ENCODE peak calls at places on chromosomes 12 and 14, in six cellular contexts. T is choroid plexus epithelial cell; P is cardiac fibroblast; B is CD8-positive, alpha-beta T cell; G is fibroblast of the aortic adventitia; X is H1. C is an unnamed sample.

GRCh38 chr14:55450987-55451386 is 10.6 kb upstream of the TBPL2 start:
- DNase-seq in P (no peak), B (no peak), X (no peak), T (no peak), G (no peak), C (no peak)

GRCh38 chr14:52391866-52392600 is 77.9 kb downstream of the PTGER2 start:
- DNase-seq in X (no peak), T (peak), P (peak), B (no peak), G (peak), C (no peak)

GRCh38 chr12:63302269-63302940 is 151.4 kb upstream of the AVPR1A start:
- DNase-seq in T (peak), P (no peak), X (no peak), G (no peak), B (no peak), C (no peak)

GRCh38 chr12:94676011-94676709 is 25.8 kb upstream of the TMCC3 start:
- DNase-seq in G (no peak), P (no peak), T (peak), X (no peak), B (peak), C (peak)

GRCh38 chr12:52953181-52953841 is 4.4 kb downstream of the KRT18 start:
- DNase-seq in P (no peak), T (no peak), B (no peak), X (no peak), G (no peak), C (no peak)

GRCh38 chr12:45329238-45329637 is 113.3 kb downstream of the ANO6 start:
- DNase-seq in T (peak), P (no peak), G (peak), X (no peak), B (no peak), C (no peak)

GRCh38 chr12:69278814-69279782 is 39.7 kb downstream of the CPSF6 start:
- DNase-seq in P (no peak), X (no peak), G (no peak), T (no peak), B (no peak), C (no peak)

GRCh38 chr14:55454264-55455151 is 14.1 kb upstream of the TBPL2 start:
- DNase-seq in B (no peak), P (peak), T (peak), G (peak), X (no peak), C (no peak)

GRCh38 chr12:6383572-6384498 is at the start of gene LTBR:
- DNase-seq in G (peak), B (no peak), T (peak), P (peak), X (no peak), C (no peak)

GRCh38 chr12:65803253-65803652 is 21.0 kb upstream of the HMGA2 start:
- DNase-seq in P (no peak), G (peak), T (no peak), B (no peak), X (no peak), C (no peak)

GRCh38 chr12:90546511-90546910 is 408.5 kb downstream of the CCER1 start:
- DNase-seq in B (no peak), P (no peak), X (no peak), G (no peak), T (no peak), C (no peak)

GRCh38 chr12:127008758-127009403 is 1258.1 kb upstream of the TMEM132C start:
- DNase-seq in X (no peak), P (peak), G (no peak), B (no peak), T (no peak), C (no peak)

GRCh38 chr12:120466560-120467315 is 2.8 kb downstream of the SRSF9 start:
- DNase-seq in X (no peak), B (peak), P (peak), G (peak), T (peak), C (no peak)

GRCh38 chr14:77580964-77581505 is 35.4 kb downstream of the SPTLC2 start:
- DNase-seq in P (peak), G (peak), T (peak), X (no peak), B (no peak), C (no peak)

GRCh38 chr12:95591731-95592130 is 40.5 kb upstream of the USP44 start:
- DNase-seq in P (peak), G (no peak), X (no peak), T (peak), B (no peak), C (no peak)

GRCh38 chr12:104218935-104219334 is 3.4 kb downstream of the TXNRD1 start:
- DNase-seq in X (no peak), B (no peak), T (peak), G (peak), P (peak), C (no peak)

GRCh38 chr14:36207500-36207899 is 31.0 kb upstream of the PTCSC3 start:
- DNase-seq in B (no peak), G (peak), X (no peak), T (no peak), P (peak), C (no peak)
- TF ChIP-seq CTCF in B (no peak), G (peak), X (no peak), T (peak), P (peak), C (no peak)

GRCh38 chr14:22598099-22598895 is at the start of gene ABHD4:
- DNase-seq in T (peak), P (peak), X (no peak), G (peak), B (peak), C (peak)

GRCh38 chr14:22597771-22598098 is 365 bp upstream of the ABHD4 start:
- DNase-seq in B (no peak), T (peak), G (no peak), X (no peak), P (no peak), C (no peak)

GRCh38 chr14:22599349-22599748 is 1.2 kb downstream of the ABHD4 start:
- DNase-seq in P (no peak), B (no peak), T (no peak), G (no peak), X (no peak), C (no peak)

GRCh38 chr14:22600027-22600426 is 1.9 kb downstream of the ABHD4 start:
- DNase-seq in P (no peak), T (no peak), G (no peak), B (no peak), X (no peak), C (no peak)

DNA sequence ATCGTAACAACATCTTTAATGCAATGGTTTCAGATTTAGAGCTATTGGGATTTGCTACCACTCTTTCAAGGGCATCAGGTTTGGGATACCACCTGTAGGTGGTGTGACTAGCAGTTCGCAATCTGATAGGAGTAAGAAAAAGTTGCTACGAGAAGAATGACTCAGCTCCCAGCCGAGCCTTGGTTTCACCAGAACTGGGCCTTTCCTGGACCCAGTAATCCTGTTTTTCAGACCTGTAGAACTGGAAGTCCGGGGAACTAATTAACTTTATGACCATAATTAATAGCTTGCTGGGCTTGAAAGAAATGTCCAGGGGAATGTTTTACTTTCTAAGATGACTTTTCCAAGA is 770 bp downstream of the ABHD4 start:
- DNase-seq in G (peak), X (no peak), P (peak), T (peak), B (no peak), C (no peak)
- TF ChIP-seq CTCF in G (peak), X (no peak), P (peak), T (peak), B (no peak), C (no peak)

GRCh38 chr14:57051633-57052032 is 217.1 kb downstream of the EXOC5 start:
- DNase-seq in B (no peak), G (no peak), T (no peak), P (no peak), X (no peak), C (no peak)
- TF ChIP-seq CTCF in B (no peak), G (no peak), T (no peak), P (no peak), X (peak), C (no peak)

GRCh38 chr14:93787465-93788306 is 599 bp downstream of the PRIMA1 start:
- DNase-seq in B (no peak), X (no peak), T (no peak), G (no peak), P (peak), C (no peak)

GRCh38 chr14:93789366-93790130 is 1.3 kb upstream of the PRIMA1 start:
- DNase-seq in X (no peak), G (no peak), B (no peak), P (no peak), T (no peak), C (no peak)

GRCh38 chr14:93788307-93788556 is at the start of gene PRIMA1:
- DNase-seq in X (no peak), P (no peak), B (no peak), T (no peak), G (no peak), C (no peak)

GRCh38 chr14:93790966-93791365 is 2.7 kb upstream of the PRIMA1 start:
- DNase-seq in P (no peak), B (no peak), T (no peak), G (no peak), X (no peak), C (no peak)

DNA sequence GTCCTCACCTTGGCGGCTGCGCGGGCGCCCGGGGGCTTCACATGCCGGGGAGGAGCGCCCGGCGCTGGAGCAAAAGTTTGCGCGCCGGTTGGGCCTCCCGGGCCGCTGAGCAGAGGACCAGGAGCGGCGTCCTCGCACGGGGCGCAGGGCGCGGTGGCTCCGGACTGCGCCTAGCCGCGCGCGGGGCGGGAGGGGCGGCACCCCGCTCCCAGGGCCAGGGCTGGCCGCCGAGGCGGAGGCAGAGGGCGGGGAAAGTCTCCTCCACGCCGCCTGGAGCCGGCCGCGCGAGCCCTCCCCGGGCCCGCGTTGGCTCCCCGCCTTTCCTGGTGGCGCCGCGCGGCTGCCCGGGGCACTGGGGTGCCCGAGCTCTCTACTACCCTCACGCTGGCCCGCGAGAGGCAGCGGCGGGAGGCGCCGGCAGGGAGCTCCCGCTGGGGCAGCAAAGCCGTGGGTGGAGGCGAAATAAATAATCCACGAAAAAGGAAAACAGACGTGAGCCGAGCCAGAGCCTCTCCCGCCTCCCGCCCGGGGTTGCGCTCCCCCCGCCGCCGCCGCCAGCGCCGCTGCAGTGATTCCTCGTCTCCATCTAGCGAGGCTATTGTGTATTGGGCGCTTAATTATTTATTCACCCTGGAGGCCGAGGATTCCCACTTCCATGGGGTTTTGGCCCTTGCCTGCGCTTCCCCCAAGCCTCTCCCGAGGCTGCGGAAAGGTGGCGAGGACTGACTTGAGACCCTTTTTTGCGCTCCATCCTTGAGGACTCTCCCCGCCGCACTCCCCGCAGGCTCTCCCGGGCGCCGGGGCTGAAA is 476 bp upstream of the PRIMA1 start:
- DNase-seq in P (peak), B (no peak), T (no peak), X (no peak), G (no peak), C (no peak)
- TF ChIP-seq CTCF in P (no peak), B (no peak), T (no peak), X (no peak), G (no peak), C (no peak)

DNA sequence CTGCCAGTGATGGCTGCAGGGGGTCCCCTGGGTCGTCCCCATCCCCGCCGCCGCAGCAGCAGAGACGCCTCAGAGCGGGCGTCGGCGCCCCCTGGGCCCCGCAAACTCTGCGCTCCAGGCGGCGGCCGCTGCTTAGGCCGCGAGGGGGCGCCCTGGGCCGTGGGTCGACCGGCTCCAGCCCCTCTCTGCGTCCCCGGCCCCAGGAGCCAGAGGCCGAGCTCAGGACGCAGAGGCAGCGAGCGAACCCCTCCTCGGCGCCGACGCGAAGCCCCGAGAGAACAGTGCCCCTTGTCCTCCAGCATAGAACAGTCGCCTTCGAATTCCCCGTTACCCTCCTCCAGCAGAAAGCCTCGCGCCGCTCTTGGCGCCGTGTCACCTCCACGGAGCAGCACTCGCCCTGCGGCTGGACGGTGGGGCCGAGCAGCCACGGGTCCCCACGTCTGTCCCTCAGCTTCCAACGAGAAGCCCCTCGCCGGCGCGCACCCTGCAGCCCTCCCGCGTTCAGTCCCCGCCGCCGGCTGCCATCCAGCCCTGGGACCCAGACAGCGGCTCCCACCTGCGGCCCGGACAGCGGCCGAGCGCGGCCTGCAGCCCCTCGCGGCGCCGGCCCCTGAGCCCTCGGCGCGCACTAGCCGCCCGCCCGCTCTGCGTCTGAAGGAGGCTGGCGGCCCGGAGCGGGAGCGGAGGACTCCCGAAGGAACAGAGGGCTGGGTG is 106.6 kb downstream of the PRICKLE1 start:
- DNase-seq in B (no peak), G (peak), X (peak), T (peak), P (peak), C (peak)
- TF ChIP-seq CTCF in B (peak), G (peak), X (peak), T (peak), P (peak), C (peak)

GRCh38 chr12:31315089-31315725 is 10.7 kb downstream of the SINHCAF start:
- DNase-seq in T (peak), B (no peak), X (no peak), P (no peak), G (no peak), C (no peak)

GRCh38 chr12:31309279-31309678 is 16.7 kb downstream of the SINHCAF start:
- DNase-seq in B (no peak), G (no peak), T (no peak), P (no peak), X (no peak), C (no peak)

GRCh38 chr12:31308116-31308515 is 17.8 kb downstream of the SINHCAF start:
- DNase-seq in B (no peak), X (no peak), P (peak), G (no peak), T (no peak), C (no peak)

GRCh38 chr12:31310488-31310887 is 15.5 kb downstream of the SINHCAF start:
- DNase-seq in P (no peak), G (no peak), B (no peak), T (no peak), X (no peak), C (no peak)

GRCh38 chr12:31311634-31312258 is 14.2 kb downstream of the SINHCAF start:
- DNase-seq in G (no peak), P (no peak), B (no peak), X (no peak), T (no peak), C (no peak)
- TF ChIP-seq CTCF in G (no peak), P (no peak), B (no peak), X (no peak), T (no peak), C (no peak)

DNA sequence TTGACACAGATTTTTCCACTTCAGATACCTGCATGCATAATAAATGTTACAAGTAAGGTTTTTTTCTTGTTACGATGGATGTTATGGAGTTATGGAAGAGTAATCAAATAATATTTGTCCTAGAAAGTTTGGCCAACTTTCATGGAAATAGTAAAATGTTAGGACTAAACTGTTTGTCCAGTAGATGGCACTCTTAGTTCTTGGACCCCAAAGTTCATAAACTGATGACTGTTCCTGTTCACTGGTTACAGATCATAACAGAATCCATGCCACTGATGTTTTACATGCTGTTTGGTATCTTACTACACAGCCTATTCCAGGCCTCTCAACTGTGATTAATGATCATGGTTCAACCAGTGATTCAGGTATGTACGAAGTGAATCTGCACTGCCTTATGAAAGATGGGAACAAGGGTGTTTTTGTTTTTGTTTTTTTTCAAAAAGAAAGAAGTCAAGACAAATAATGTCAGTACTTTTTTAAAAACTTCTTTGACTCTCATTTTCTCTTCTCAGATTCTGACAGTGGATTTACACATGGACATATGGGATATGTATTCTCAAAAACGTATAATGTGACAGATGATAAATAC is 48.8 kb upstream of the SLCO1C1 start:
- DNase-seq in T (peak), P (peak), X (no peak), B (no peak), G (peak), C (no peak)
- TF ChIP-seq CTCF in T (peak), P (peak), X (no peak), B (no peak), G (peak), C (no peak)

DNA sequence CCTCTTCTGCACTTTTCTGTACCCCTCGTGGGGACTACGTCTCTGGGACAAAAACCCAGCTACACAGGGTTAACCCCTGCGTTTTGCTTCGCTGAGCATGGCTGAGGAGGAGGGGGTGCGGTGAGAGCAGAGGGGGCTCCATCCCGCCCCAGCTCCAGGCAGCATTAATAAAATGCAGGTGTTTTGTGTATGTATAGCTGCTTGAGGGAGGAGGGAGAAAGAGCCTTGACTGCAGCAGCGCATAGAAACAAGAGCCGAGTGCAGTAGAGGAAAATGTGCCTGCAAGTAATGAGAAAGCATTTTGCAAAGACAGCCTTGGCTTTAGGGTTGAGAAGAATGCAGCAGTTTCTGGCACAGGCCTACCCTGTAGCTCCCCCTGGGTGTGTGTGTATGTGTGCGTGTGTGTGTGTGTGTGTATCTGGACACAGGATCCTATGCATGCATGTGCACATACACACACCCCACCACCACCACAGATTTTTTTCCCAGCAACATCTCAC is 103.9 kb downstream of the ZFP36L1 start:
- DNase-seq in B (no peak), P (peak), G (peak), T (peak), X (no peak), C (no peak)
- TF ChIP-seq CTCF in B (no peak), P (no peak), G (peak), T (peak), X (no peak), C (no peak)